ENCODE peak calls at places on chromosome 2, in ten cellular contexts. D is cardiac fibroblast; M is body of pancreas; A is Jurkat, Clone E6-1; U is H1; H is AG04450; O is BE2C; W is left ventricle myocardium inferior; Y is GM23248; I is fibroblast of mammary gland. V is an unnamed sample.

GRCh38 chr2:120793682-120794403 is 58.2 kb downstream of the GLI2 start:
- DNase-seq in D (peak; percentile 33), M (no peak), A (no peak), U (no peak), H (no peak), O (no peak), W (no peak), Y (peak; percentile 65), I (peak; percentile 49), V (no peak)

GRCh38 chr2:160054984-160055725 is 7.3 kb downstream of the PLA2R1 start:
- DNase-seq in D (peak; percentile 58), M (no peak), A (no peak), U (peak; percentile 67), H (no peak), O (no peak), W (no peak), Y (peak; percentile 76), I (peak; percentile 79), V (peak; percentile 53)

GRCh38 chr2:105785095-105785847 is 40.6 kb downstream of the NCK2 start:
- DNase-seq in D (no peak), M (no peak), A (no peak), U (no peak), H (no peak), O (no peak), W (no peak), Y (no peak), I (no peak), V (no peak)

GRCh38 chr2:83081835-83082522 is 1377.1 kb downstream of the SUCLG1 start:
- DNase-seq in D (peak; percentile 75), M (no peak), A (no peak), U (no peak), H (peak; percentile 16), O (no peak), W (no peak), Y (peak; percentile 34), I (peak; percentile 7), V (peak; percentile 4)

GRCh38 chr2:240433973-240434727 is 1.3 kb upstream of the GPC1 start:
- DNase-seq in D (peak; percentile 97), M (peak; percentile 25), A (no peak), U (no peak), H (peak; percentile 81), O (peak; percentile 24), W (peak; percentile 16), Y (peak; percentile 98), I (peak; percentile 99), V (peak; percentile 86)

GRCh38 chr2:148860037-148860436 is 15.0 kb upstream of the KIF5C start:
- DNase-seq in D (no peak), M (no peak), A (no peak), U (no peak), H (no peak), O (no peak), W (no peak), Y (no peak), I (no peak), V (no peak)

GRCh38 chr2:17719562-17720371 is 33.8 kb downstream of the SMC6 start:
- DNase-seq in D (peak; percentile 46), M (no peak), A (peak; percentile 5), U (no peak), H (no peak), O (no peak), W (no peak), Y (peak; percentile 48), I (peak; percentile 21), V (no peak)

GRCh38 chr2:229980440-229981184 is 58.3 kb downstream of the FBXO36 start:
- DNase-seq in D (peak; percentile 81), M (peak; percentile 50), A (peak; percentile 11), U (no peak), H (peak; percentile 26), O (peak; percentile 59), W (peak; percentile 62), Y (peak; percentile 82), I (peak; percentile 75), V (no peak)

GRCh38 chr2:203718087-203718486 is 11.6 kb downstream of the CD28 start:
- DNase-seq in D (peak; percentile 27), M (no peak), A (peak; percentile 96), U (no peak), H (no peak), O (no peak), W (no peak), Y (peak; percentile 21), I (no peak), V (no peak)

GRCh38 chr2:126886201-126886905 is 12.3 kb upstream of the TEX51 start:
- DNase-seq in D (peak; percentile 30), M (peak; percentile 58), A (peak; percentile 23), U (peak; percentile 63), H (peak; percentile 1), O (no peak), W (peak; percentile 56), Y (peak; percentile 70), I (peak; percentile 54), V (no peak)
- H3K4me3 ChIP-seq in D (no peak overlapping the region), M (no peak overlapping the region), A (no peak overlapping the region), U (peak overlapping the region; percentile 47), H (peak overlapping the region; percentile 48), O (no peak overlapping the region), W (peak overlapping the region; percentile 51), Y (peak overlapping the region; percentile 51), I (peak overlapping the region; percentile 24), V (peak overlapping the region; percentile 26)

GRCh38 chr2:66694087-66694858 is 259.3 kb downstream of the MEIS1 start:
- DNase-seq in D (no peak), M (no peak), A (no peak), U (no peak), H (no peak), O (no peak), W (no peak), Y (no peak), I (no peak), V (no peak)

GRCh38 chr2:66693007-66693965 is 258.4 kb downstream of the MEIS1 start:
- DNase-seq in D (no peak), M (no peak), A (no peak), U (no peak), H (no peak), O (no peak), W (no peak), Y (no peak), I (no peak), V (no peak)

GRCh38 chr2:66695211-66695735 is 260.3 kb downstream of the MEIS1 start:
- DNase-seq in D (no peak), M (no peak), A (no peak), U (no peak), H (no peak), O (no peak), W (no peak), Y (no peak), I (no peak), V (no peak)

GRCh38 chr2:66691199-66691975 is 256.5 kb downstream of the MEIS1 start:
- DNase-seq in D (no peak), M (no peak), A (no peak), U (no peak), H (no peak), O (no peak), W (no peak), Y (peak; percentile 11), I (peak; percentile 42), V (no peak)

DNA sequence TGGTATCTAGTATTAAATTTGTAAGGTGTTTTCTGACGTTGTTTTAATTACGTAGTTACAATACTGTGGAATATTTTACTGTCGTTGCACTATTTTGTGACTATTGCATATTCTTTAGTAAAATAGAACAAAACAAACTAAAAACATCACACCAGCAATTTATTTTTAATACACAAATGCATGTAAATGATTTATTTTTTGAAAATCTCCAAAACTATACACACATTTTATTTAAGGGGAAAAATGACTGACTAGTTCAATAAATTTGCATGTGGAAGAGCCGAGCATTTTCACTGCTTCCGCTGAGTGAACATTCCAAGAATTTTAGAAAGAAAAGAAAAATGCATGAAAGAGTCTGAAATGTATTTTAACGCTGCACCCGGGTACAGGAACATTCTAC is 257.6 kb downstream of the MEIS1 start:
- DNase-seq in D (no peak), M (no peak), A (no peak), U (no peak), H (no peak), O (no peak), W (no peak), Y (no peak), I (no peak), V (no peak)
- H3K4me3 ChIP-seq in D (no peak overlapping the region), M (no peak overlapping the region), A (no peak overlapping the region), U (no peak overlapping the region), H (no peak overlapping the region), O (no peak overlapping the region), W (no peak overlapping the region), Y (no peak overlapping the region), I (no peak overlapping the region), V (no peak overlapping the region)

GRCh38 chr2:168835961-168836360 is 33.5 kb downstream of the NOSTRIN start:
- DNase-seq in D (no peak), M (no peak), A (no peak), U (no peak), H (no peak), O (no peak), W (no peak), Y (no peak), I (no peak), V (no peak)
- H3K4me3 ChIP-seq in D (no peak overlapping the region), M (no peak overlapping the region), A (no peak overlapping the region), U (no peak overlapping the region), H (no peak overlapping the region), O (no peak overlapping the region), W (no peak overlapping the region), Y (no peak overlapping the region), I (no peak overlapping the region), V (no peak overlapping the region)

DNA sequence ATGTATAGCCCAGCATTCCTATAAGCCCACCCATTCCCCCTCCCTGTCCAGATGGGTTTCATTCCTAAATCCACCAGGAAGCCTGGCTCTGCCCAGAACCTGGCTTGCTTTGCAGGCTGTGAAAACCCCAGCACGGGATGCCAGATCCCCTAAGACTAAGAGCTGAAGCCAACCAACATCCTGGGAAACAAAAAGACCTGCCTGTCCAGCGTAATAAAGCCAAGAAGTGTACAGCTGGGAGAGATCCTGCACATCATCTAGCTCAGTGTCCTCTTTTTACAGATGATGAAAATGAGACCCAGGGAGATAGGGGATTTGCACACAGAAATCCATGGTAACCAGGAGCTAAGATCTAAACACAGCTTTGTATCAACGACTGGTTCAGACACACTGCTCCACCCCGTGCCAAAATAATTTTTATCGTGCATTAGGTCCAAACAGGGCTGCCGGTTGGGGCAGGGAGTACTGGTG is 3.0 kb downstream of the RND3 start:
- DNase-seq in D (peak; percentile 52), M (no peak), A (no peak), U (no peak), H (no peak), O (no peak), W (no peak), Y (peak; percentile 55), I (no peak), V (no peak)
- H3K4me3 ChIP-seq in D (peak overlapping the region; percentile 74), M (no peak overlapping the region), A (no peak overlapping the region), U (peak overlapping the region; percentile 98), H (peak overlapping the region; percentile 94), O (peak overlapping the region; percentile 90), W (peak overlapping the region; percentile 84), Y (peak overlapping the region; percentile 92), I (peak overlapping the region; percentile 95), V (peak overlapping the region; percentile 98)

DNA sequence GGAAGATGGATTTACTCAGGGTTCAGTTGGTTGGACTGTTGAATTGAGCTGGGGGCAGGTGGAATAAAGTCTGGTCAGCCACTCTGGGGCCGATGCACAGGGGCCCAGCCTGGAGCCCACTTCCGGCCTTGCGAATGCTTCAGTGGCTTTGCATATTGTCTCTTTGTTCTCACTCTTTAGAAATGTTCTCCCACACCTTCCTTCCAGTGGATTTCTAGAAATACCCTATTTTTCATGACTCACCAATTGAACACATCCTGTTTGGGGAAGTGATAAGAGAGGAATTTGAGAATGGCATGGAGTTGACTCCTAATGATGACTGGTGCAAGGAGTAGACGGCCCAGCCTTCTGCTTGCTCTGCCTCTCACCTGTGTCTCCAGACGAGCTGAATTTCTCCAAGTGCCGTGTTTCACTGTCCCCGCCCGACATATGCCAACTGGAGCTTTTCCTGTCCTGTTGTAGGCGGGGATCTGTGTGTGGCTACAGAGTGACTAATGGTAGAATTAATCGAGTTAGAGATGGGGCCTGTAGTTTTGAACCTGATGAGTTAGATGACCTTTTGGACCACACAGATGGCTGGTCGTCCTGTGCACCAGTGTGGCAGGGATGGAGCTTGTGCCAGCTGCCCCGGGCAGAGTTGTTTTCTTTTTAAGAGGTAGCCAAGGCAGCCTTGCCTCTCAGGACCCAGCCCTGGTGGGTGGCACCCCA is 28.2 kb downstream of the ASAP2 start:
- DNase-seq in D (peak; percentile 96), M (no peak), A (no peak), U (no peak), H (peak; percentile 68), O (peak; percentile 77), W (no peak), Y (peak; percentile 86), I (peak; percentile 76), V (peak; percentile 62)
- H3K4me3 ChIP-seq in D (peak overlapping the region; percentile 1), M (no peak overlapping the region), A (no peak overlapping the region), U (no peak overlapping the region), H (peak overlapping the region; percentile 11), O (peak overlapping the region; percentile 42), W (peak overlapping the region; percentile 18), Y (peak overlapping the region; percentile 27), I (no peak overlapping the region), V (no peak overlapping the region)

V was measured in BJ.